ENCODE peak calls at places on chromosomes 13 and 19, in nine cellular contexts. One of them, this sample, is unnamed.
A peak's percentile ranks its signal among the peaks of the same experiment; 100 is the strongest.

GRCh38 chr19:48506138-48506733 is 5.4 kb downstream of the LMTK3 start:
- DNase-seq in Peyer's patch: no peak
- DNase-seq in ovary: no peak
- DNase-seq in testis: no peak
- DNase-seq in H7: peak; percentile 75
- DNase-seq in fibroblast of lung: peak; percentile 64
- DNase-seq in heart left ventricle: no peak
- DNase-seq in cardiac muscle cell: no peak
- DNase-seq in heart right ventricle: no peak
- DNase-seq in this sample: no peak

GRCh38 chr13:80048802-80049201 is 292.1 kb downstream of the SPRY2 start:
- DNase-seq in cardiac muscle cell: peak; percentile 74
- DNase-seq in fibroblast of lung: peak; percentile 94
- DNase-seq in Peyer's patch: peak; percentile 79
- DNase-seq in H7: no peak
- DNase-seq in heart right ventricle: peak; percentile 69
- DNase-seq in ovary: peak; percentile 47
- DNase-seq in heart left ventricle: peak; percentile 90
- DNase-seq in testis: peak; percentile 84
- DNase-seq in this sample: peak; percentile 81

GRCh38 chr13:77345150-77345780 is 18.4 kb upstream of the MYCBP2 start:
- DNase-seq in Peyer's patch: no peak
- DNase-seq in testis: no peak
- DNase-seq in H7: no peak
- DNase-seq in heart right ventricle: no peak
- DNase-seq in heart left ventricle: no peak
- DNase-seq in fibroblast of lung: no peak
- DNase-seq in ovary: no peak
- DNase-seq in cardiac muscle cell: no peak
- DNase-seq in this sample: no peak

GRCh38 chr19:4707956-4708650 is 15.5 kb downstream of the DPP9 start:
- DNase-seq in cardiac muscle cell: no peak
- DNase-seq in fibroblast of lung: peak; percentile 63
- DNase-seq in Peyer's patch: no peak
- DNase-seq in H7: no peak
- DNase-seq in heart right ventricle: peak; percentile 48
- DNase-seq in testis: peak; percentile 38
- DNase-seq in heart left ventricle: peak; percentile 81
- DNase-seq in ovary: no peak
- DNase-seq in this sample: peak; percentile 66

GRCh38 chr13:95754069-95754468 is 77.1 kb downstream of the DNAJC3 start:
- DNase-seq in heart right ventricle: no peak
- DNase-seq in fibroblast of lung: no peak
- DNase-seq in H7: no peak
- DNase-seq in ovary: no peak
- DNase-seq in cardiac muscle cell: no peak
- DNase-seq in heart left ventricle: no peak
- DNase-seq in Peyer's patch: no peak
- DNase-seq in testis: no peak
- DNase-seq in this sample: no peak

GRCh38 chr13:90485441-90485840 is 862.0 kb upstream of the MIR17HG start:
- DNase-seq in cardiac muscle cell: no peak
- DNase-seq in heart left ventricle: no peak
- DNase-seq in heart right ventricle: no peak
- DNase-seq in ovary: no peak
- DNase-seq in H7: no peak
- DNase-seq in fibroblast of lung: peak; percentile 82
- DNase-seq in testis: no peak
- DNase-seq in Peyer's patch: no peak
- DNase-seq in this sample: no peak

GRCh38 chr13:73971481-73971880 is 162.7 kb downstream of the KLF12 start:
- DNase-seq in ovary: no peak
- DNase-seq in fibroblast of lung: peak; percentile 12
- DNase-seq in testis: no peak
- DNase-seq in Peyer's patch: no peak
- DNase-seq in cardiac muscle cell: no peak
- DNase-seq in heart right ventricle: no peak
- DNase-seq in heart left ventricle: no peak
- DNase-seq in H7: no peak
- DNase-seq in this sample: no peak

GRCh38 chr19:4971424-4971793 is 2.5 kb downstream of the KDM4B start:
- DNase-seq in fibroblast of lung: no peak
- DNase-seq in heart left ventricle: peak; percentile 71
- DNase-seq in cardiac muscle cell: no peak
- DNase-seq in Peyer's patch: peak; percentile 71
- DNase-seq in heart right ventricle: no peak
- DNase-seq in ovary: peak; percentile 43
- DNase-seq in testis: peak; percentile 40
- DNase-seq in H7: peak; percentile 91
- DNase-seq in this sample: no peak

GRCh38 chr13:97432232-97432916 is 1.6 kb upstream of the RAP2A start:
- DNase-seq in fibroblast of lung: no peak
- DNase-seq in ovary: no peak
- DNase-seq in H7: no peak
- DNase-seq in heart left ventricle: no peak
- DNase-seq in testis: no peak
- DNase-seq in heart right ventricle: no peak
- DNase-seq in Peyer's patch: no peak
- DNase-seq in cardiac muscle cell: peak; percentile 3
- DNase-seq in this sample: no peak

GRCh38 chr19:53771133-53771532 is 53.0 kb downstream of the NLRP12 start:
- DNase-seq in H7: no peak
- DNase-seq in Peyer's patch: no peak
- DNase-seq in heart right ventricle: no peak
- DNase-seq in ovary: no peak
- DNase-seq in testis: no peak
- DNase-seq in fibroblast of lung: no peak
- DNase-seq in heart left ventricle: no peak
- DNase-seq in cardiac muscle cell: no peak
- DNase-seq in this sample: no peak

GRCh38 chr13:46542833-46543232 is 10.1 kb upstream of the LRCH1 start:
- DNase-seq in H7: no peak
- DNase-seq in testis: no peak
- DNase-seq in heart left ventricle: no peak
- DNase-seq in heart right ventricle: no peak
- DNase-seq in ovary: no peak
- DNase-seq in Peyer's patch: no peak
- DNase-seq in cardiac muscle cell: no peak
- DNase-seq in fibroblast of lung: no peak
- DNase-seq in this sample: no peak

GRCh38 chr19:49918089-49918488 is 10.9 kb upstream of the ATF5 start:
- DNase-seq in testis: no peak
- DNase-seq in H7: no peak
- DNase-seq in heart left ventricle: no peak
- DNase-seq in heart right ventricle: no peak
- DNase-seq in Peyer's patch: no peak
- DNase-seq in cardiac muscle cell: no peak
- DNase-seq in fibroblast of lung: no peak
- DNase-seq in ovary: no peak
- DNase-seq in this sample: no peak

GRCh38 chr13:79799466-79799865 is 318.5 kb downstream of the NDFIP2 start:
- DNase-seq in fibroblast of lung: peak; percentile 57
- DNase-seq in Peyer's patch: no peak
- DNase-seq in heart left ventricle: no peak
- DNase-seq in heart right ventricle: no peak
- DNase-seq in H7: no peak
- DNase-seq in ovary: no peak
- DNase-seq in cardiac muscle cell: no peak
- DNase-seq in testis: no peak
- DNase-seq in this sample: no peak

GRCh38 chr19:39327990-39328705 is 7.5 kb upstream of the LRFN1 start:
- DNase-seq in heart right ventricle: peak; percentile 85
- DNase-seq in fibroblast of lung: peak; percentile 65
- DNase-seq in cardiac muscle cell: peak; percentile 89
- DNase-seq in Peyer's patch: peak; percentile 92
- DNase-seq in heart left ventricle: peak; percentile 83
- DNase-seq in testis: peak; percentile 95
- DNase-seq in ovary: peak; percentile 87
- DNase-seq in H7: peak; percentile 93
- DNase-seq in this sample: peak; percentile 84

GRCh38 chr19:45485301-45486077 is 11.4 kb downstream of the RTN2 start:
- DNase-seq in heart left ventricle: peak; percentile 100
- DNase-seq in cardiac muscle cell: peak; percentile 98
- DNase-seq in H7: peak; percentile 95
- DNase-seq in ovary: peak; percentile 97
- DNase-seq in fibroblast of lung: peak; percentile 92
- DNase-seq in heart right ventricle: peak; percentile 99
- DNase-seq in testis: peak; percentile 100
- DNase-seq in Peyer's patch: peak; percentile 100
- DNase-seq in this sample: peak; percentile 98

GRCh38 chr19:43525836-43526771 is 897 bp downstream of the ETHE1 start:
- DNase-seq in H7: peak; percentile 64
- DNase-seq in Peyer's patch: peak; percentile 67
- DNase-seq in cardiac muscle cell: peak; percentile 49
- DNase-seq in heart right ventricle: no peak
- DNase-seq in testis: no peak
- DNase-seq in ovary: peak; percentile 37
- DNase-seq in heart left ventricle: peak; percentile 42
- DNase-seq in fibroblast of lung: no peak
- DNase-seq in this sample: no peak

GRCh38 chr19:38183227-38183914 is 40.7 kb downstream of the DPF1 start:
- DNase-seq in ovary: peak; percentile 57
- DNase-seq in fibroblast of lung: peak; percentile 23
- DNase-seq in H7: peak; percentile 97
- DNase-seq in cardiac muscle cell: peak; percentile 47
- DNase-seq in Peyer's patch: no peak
- DNase-seq in testis: peak; percentile 71
- DNase-seq in heart right ventricle: peak; percentile 65
- DNase-seq in heart left ventricle: peak; percentile 59
- DNase-seq in this sample: peak; percentile 41

GRCh38 chr13:32019612-32020233 is 11.9 kb upstream of the FRY start:
- DNase-seq in fibroblast of lung: peak; percentile 86
- DNase-seq in Peyer's patch: peak; percentile 57
- DNase-seq in heart right ventricle: no peak
- DNase-seq in testis: peak; percentile 69
- DNase-seq in heart left ventricle: peak; percentile 52
- DNase-seq in H7: peak; percentile 37
- DNase-seq in cardiac muscle cell: peak; percentile 74
- DNase-seq in ovary: peak; percentile 47
- DNase-seq in this sample: no peak

DNA sequence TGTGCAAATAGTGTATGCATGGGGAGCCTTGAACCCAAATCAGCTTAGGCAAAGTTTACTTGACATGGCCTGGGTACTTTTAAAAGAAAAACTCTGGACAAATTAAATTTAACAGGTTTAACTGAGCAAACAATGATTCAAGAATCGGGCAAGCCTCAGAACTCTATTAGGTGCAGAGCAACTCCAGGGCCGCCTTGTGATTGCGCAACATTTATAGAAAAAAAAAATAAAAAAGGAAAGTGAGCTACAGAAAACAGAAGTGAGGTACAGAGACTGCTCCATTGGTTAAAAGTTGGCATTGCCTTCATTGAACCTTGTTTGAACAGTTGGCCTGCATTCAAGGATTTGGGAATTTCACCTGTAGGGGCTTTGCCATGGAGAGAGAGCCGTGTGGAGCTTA is 421.0 kb upstream of the TSHZ3 start:
- DNase-seq in heart right ventricle: no peak
- DNase-seq in H7: no peak
- DNase-seq in testis: no peak
- DNase-seq in Peyer's patch: no peak
- DNase-seq in cardiac muscle cell: no peak
- DNase-seq in ovary: no peak
- DNase-seq in fibroblast of lung: no peak
- DNase-seq in heart left ventricle: no peak
- DNase-seq in this sample: no peak
- H3K27me3 ChIP-seq in heart right ventricle: no peaks in the 10 kb centered on the region
- H3K27me3 ChIP-seq in H7: no peaks in the 10 kb centered on the region
- H3K27me3 ChIP-seq in testis: no peaks in the 10 kb centered on the region
- H3K27me3 ChIP-seq in Peyer's patch: no peaks in the 10 kb centered on the region
- H3K27me3 ChIP-seq in cardiac muscle cell: no peaks in the 10 kb centered on the region
- H3K27me3 ChIP-seq in ovary: no peaks in the 10 kb centered on the region
- H3K27me3 ChIP-seq in fibroblast of lung: no peaks in the 10 kb centered on the region
- H3K27me3 ChIP-seq in heart left ventricle: no peaks in the 10 kb centered on the region
- H3K27me3 ChIP-seq in this sample: no peaks in the 10 kb centered on the region

GRCh38 chr19:23052349-23052748 is 49.4 kb upstream of the ZNF728 start:
- DNase-seq in testis: no peak
- DNase-seq in H7: no peak
- DNase-seq in Peyer's patch: no peak
- DNase-seq in heart right ventricle: no peak
- DNase-seq in ovary: no peak
- DNase-seq in fibroblast of lung: no peak
- DNase-seq in heart left ventricle: no peak
- DNase-seq in cardiac muscle cell: no peak
- DNase-seq in this sample: no peak
- H3K27me3 ChIP-seq in testis: no peaks in the 10 kb centered on the region
- H3K27me3 ChIP-seq in H7: no peaks in the 10 kb centered on the region
- H3K27me3 ChIP-seq in Peyer's patch: no peaks in the 10 kb centered on the region
- H3K27me3 ChIP-seq in heart right ventricle: no peaks in the 10 kb centered on the region
- H3K27me3 ChIP-seq in ovary: no peaks in the 10 kb centered on the region
- H3K27me3 ChIP-seq in fibroblast of lung: no peaks in the 10 kb centered on the region
- H3K27me3 ChIP-seq in heart left ventricle: no peaks in the 10 kb centered on the region
- H3K27me3 ChIP-seq in cardiac muscle cell: no peaks in the 10 kb centered on the region
- H3K27me3 ChIP-seq in this sample: no peaks in the 10 kb centered on the region

GRCh38 chr13:112107289-112107688 is 40.3 kb downstream of the SOX1 start:
- DNase-seq in cardiac muscle cell: no peak
- DNase-seq in fibroblast of lung: no peak
- DNase-seq in heart left ventricle: no peak
- DNase-seq in Peyer's patch: no peak
- DNase-seq in heart right ventricle: no peak
- DNase-seq in ovary: no peak
- DNase-seq in H7: peak; percentile 59
- DNase-seq in testis: no peak
- DNase-seq in this sample: no peak
- H3K27me3 ChIP-seq in cardiac muscle cell: peaks cover 100% of the 10 kb centered on the region
- H3K27me3 ChIP-seq in fibroblast of lung: no peaks in the 10 kb centered on the region
- H3K27me3 ChIP-seq in heart left ventricle: peaks cover 78% of the 10 kb centered on the region
- H3K27me3 ChIP-seq in Peyer's patch: peaks cover 36% of the 10 kb centered on the region
- H3K27me3 ChIP-seq in heart right ventricle: peaks cover 98% of the 10 kb centered on the region
- H3K27me3 ChIP-seq in ovary: no peaks in the 10 kb centered on the region
- H3K27me3 ChIP-seq in H7: peaks cover 66% of the 10 kb centered on the region
- H3K27me3 ChIP-seq in testis: no peaks in the 10 kb centered on the region
- H3K27me3 ChIP-seq in this sample: peaks cover 24% of the 10 kb centered on the region

GRCh38 chr19:41192574-41193419 is at the start of gene CYP2S1:
- DNase-seq in testis: no peak
- DNase-seq in fibroblast of lung: peak; percentile 14
- DNase-seq in cardiac muscle cell: peak; percentile 51
- DNase-seq in H7: peak; percentile 95
- DNase-seq in Peyer's patch: peak; percentile 73
- DNase-seq in heart left ventricle: no peak
- DNase-seq in ovary: no peak
- DNase-seq in heart right ventricle: no peak
- DNase-seq in this sample: no peak

GRCh38 chr19:41187884-41188279 is 5.1 kb upstream of the CYP2S1 start:
- DNase-seq in Peyer's patch: no peak
- DNase-seq in heart left ventricle: no peak
- DNase-seq in fibroblast of lung: no peak
- DNase-seq in H7: no peak
- DNase-seq in cardiac muscle cell: no peak
- DNase-seq in heart right ventricle: no peak
- DNase-seq in testis: no peak
- DNase-seq in ovary: no peak
- DNase-seq in this sample: no peak

GRCh38 chr19:41186971-41187883 is 5.8 kb upstream of the CYP2S1 start:
- DNase-seq in heart right ventricle: no peak
- DNase-seq in cardiac muscle cell: no peak
- DNase-seq in testis: no peak
- DNase-seq in Peyer's patch: no peak
- DNase-seq in heart left ventricle: no peak
- DNase-seq in H7: no peak
- DNase-seq in fibroblast of lung: no peak
- DNase-seq in ovary: no peak
- DNase-seq in this sample: no peak

GRCh38 chr19:41193420-41194156 is 569 bp downstream of the CYP2S1 start:
- DNase-seq in fibroblast of lung: no peak
- DNase-seq in H7: peak; percentile 75
- DNase-seq in heart right ventricle: no peak
- DNase-seq in ovary: no peak
- DNase-seq in heart left ventricle: no peak
- DNase-seq in testis: no peak
- DNase-seq in Peyer's patch: no peak
- DNase-seq in cardiac muscle cell: no peak
- DNase-seq in this sample: no peak

GRCh38 chr19:41189425-41190065 is 3.5 kb upstream of the CYP2S1 start:
- DNase-seq in Peyer's patch: no peak
- DNase-seq in heart left ventricle: no peak
- DNase-seq in cardiac muscle cell: peak; percentile 21
- DNase-seq in testis: no peak
- DNase-seq in heart right ventricle: no peak
- DNase-seq in ovary: no peak
- DNase-seq in fibroblast of lung: no peak
- DNase-seq in H7: peak; percentile 84
- DNase-seq in this sample: no peak
- H3K27me3 ChIP-seq in Peyer's patch: no peaks in the 10 kb centered on the region
- H3K27me3 ChIP-seq in heart left ventricle: peaks cover 27% of the 10 kb centered on the region
- H3K27me3 ChIP-seq in cardiac muscle cell: peaks cover 16% of the 10 kb centered on the region
- H3K27me3 ChIP-seq in testis: no peaks in the 10 kb centered on the region
- H3K27me3 ChIP-seq in heart right ventricle: peaks cover 55% of the 10 kb centered on the region
- H3K27me3 ChIP-seq in ovary: no peaks in the 10 kb centered on the region
- H3K27me3 ChIP-seq in fibroblast of lung: peaks cover 3% of the 10 kb centered on the region
- H3K27me3 ChIP-seq in H7: no peaks in the 10 kb centered on the region
- H3K27me3 ChIP-seq in this sample: peaks cover 15% of the 10 kb centered on the region

This sample was measured in psoas muscle.